ENCODE peak calls at places on chromosomes 16 and 17, in four cellular contexts. R is IMR-90, W is K562, V is GM12878. J is an unnamed sample.

GRCh38 chr17:38896373-38896954 is 26.6 kb downstream of the LASP1 start:
- DNase-seq in R (peak), W (no peak), V (no peak), J (peak)

GRCh38 chr16:14409563-14409962 is 220.5 kb downstream of the PARN start:
- DNase-seq in R (peak), W (no peak), V (no peak), J (no peak)

GRCh38 chr17:14061666-14062560 is 7.4 kb upstream of the COX10 start:
- DNase-seq in R (peak), W (no peak), V (no peak), J (peak)

GRCh38 chr16:53014287-53014686 is 38.4 kb downstream of the CHD9NB start:
- DNase-seq in R (no peak), W (no peak), V (no peak), J (no peak)

GRCh38 chr16:86217891-86218270 is 292.4 kb upstream of the FOXF1 start:
- DNase-seq in R (no peak), W (no peak), V (no peak), J (no peak)

GRCh38 chr16:1444730-1445517 is 568 bp upstream of the CCDC154 start:
- DNase-seq in R (no peak), W (no peak), V (no peak), J (no peak)

GRCh38 chr16:81455006-81455405 is 10.4 kb downstream of the CMIP start:
- DNase-seq in R (no peak), W (no peak), V (no peak), J (no peak)

GRCh38 chr17:8004899-8005298 is 2.5 kb downstream of the GUCY2D start:
- DNase-seq in R (peak), W (no peak), V (no peak), J (no peak)

GRCh38 chr17:77441130-77441920 is 300.6 kb downstream of the SEC14L1 start:
- DNase-seq in R (no peak), W (no peak), V (peak), J (no peak)

GRCh38 chr16:53465606-53466290 is 31.5 kb downstream of the RBL2 start:
- DNase-seq in R (peak), W (no peak), V (no peak), J (peak)

GRCh38 chr17:79911430-79912399 is 72.5 kb upstream of the CBX4 start:
- DNase-seq in R (no peak), W (no peak), V (no peak), J (no peak)

GRCh38 chr16:49564577-49565224 is 191.1 kb downstream of the C16orf78 start:
- DNase-seq in R (no peak), W (no peak), V (no peak), J (no peak)

GRCh38 chr16:641326-642188 is at the start of gene MCRIP2:
- DNase-seq in R (peak), W (peak), V (peak), J (peak)

GRCh38 chr16:7421578-7421977 is 88.9 kb downstream of the RBFOX1 start:
- DNase-seq in R (no peak), W (no peak), V (no peak), J (no peak)

GRCh38 chr17:73582821-73583220 is 61.4 kb downstream of the SDK2 start:
- DNase-seq in R (no peak), W (no peak), V (no peak), J (no peak)

GRCh38 chr17:3796110-3796821 is 4.7 kb downstream of the ITGAE start:
- DNase-seq in R (no peak), W (no peak), V (peak), J (no peak)

GRCh38 chr17:50831430-50832064 is 3.8 kb upstream of the WFIKKN2 start:
- DNase-seq in R (no peak), W (peak), V (no peak), J (no peak)

GRCh38 chr16:75304521-75305363 is 53.3 kb upstream of the BCAR1 start:
- DNase-seq in R (peak), W (peak), V (no peak), J (peak)

GRCh38 chr17:61456688-61457225 is 4.5 kb downstream of the TBX4 start:
- DNase-seq in R (no peak), W (no peak), V (no peak), J (no peak)

GRCh38 chr16:66599726-66600125 is 4.8 kb upstream of the CMTM3 start:
- DNase-seq in R (no peak), W (no peak), V (no peak), J (no peak)
- H2AFZ ChIP-seq in R (no peak), W (no peak), V (no peak), J (no peak)

GRCh38 chr17:64059756-64060155 is 39.3 kb upstream of the ICAM2 start:
- DNase-seq in R (no peak), W (no peak), V (no peak), J (no peak)

GRCh38 chr17:64063766-64064224 is 43.4 kb upstream of the ICAM2 start:
- DNase-seq in R (peak), W (peak), V (no peak), J (peak)

GRCh38 chr17:64063088-64063487 is 42.7 kb upstream of the ICAM2 start:
- DNase-seq in R (no peak), W (no peak), V (peak), J (no peak)

GRCh38 chr17:64060331-64060730 is 39.9 kb upstream of the ICAM2 start:
- DNase-seq in R (no peak), W (no peak), V (no peak), J (peak)

DNA sequence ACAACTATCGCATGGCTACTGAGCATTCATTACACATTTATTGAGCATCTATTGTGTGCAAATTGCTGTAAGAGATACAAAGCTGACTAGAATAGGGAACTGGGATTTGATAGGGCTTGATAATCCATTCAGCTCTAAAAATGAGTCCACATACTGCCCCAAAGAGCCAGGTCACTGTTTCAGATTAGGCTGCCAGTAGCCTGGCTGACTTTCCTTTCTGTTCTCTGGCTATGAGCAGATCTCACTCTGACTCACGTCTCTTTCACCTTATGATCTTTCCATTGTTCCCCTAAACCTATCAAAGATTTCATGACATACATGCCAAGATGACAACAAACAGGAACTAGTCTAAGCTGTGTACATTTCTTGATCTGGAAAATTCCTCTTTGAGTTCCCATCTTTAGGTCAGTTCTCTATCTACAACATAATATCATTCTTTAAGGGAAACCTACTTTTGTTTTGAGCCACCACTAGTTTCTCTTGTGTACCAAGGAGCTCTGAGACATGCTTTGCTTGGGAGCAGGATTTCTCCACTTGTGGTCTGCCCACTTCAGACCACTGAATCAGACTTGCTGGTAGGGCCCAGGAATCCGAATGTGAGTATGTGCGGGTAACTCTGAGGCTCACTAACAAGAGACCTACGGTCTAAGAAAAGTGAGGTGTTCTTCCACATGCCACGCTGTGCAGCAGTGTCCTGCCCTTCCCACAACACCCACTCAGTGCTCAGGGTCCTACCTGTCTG is 40.9 kb upstream of the ICAM2 start:
- DNase-seq in R (peak), W (no peak), V (peak), J (peak)
- TF ChIP-seq FOS in R (no peak), W (no peak), V (no peak), J (peak)

GRCh38 chr16:77789646-77790370 is 1.4 kb downstream of the VAT1L start:
- DNase-seq in R (no peak), W (no peak), V (no peak), J (no peak)
- H2AFZ ChIP-seq in R (peak), W (no peak), V (no peak), J (no peak)

GRCh38 chr16:19344224-19344801 is 58.8 kb downstream of the CLEC19A start:
- DNase-seq in R (no peak), W (no peak), V (no peak), J (no peak)
- TF ChIP-seq FOS in R (no peak), W (no peak), V (no peak), J (no peak)

GRCh38 chr16:63742150-63742549 is 1379.7 kb downstream of the CDH11 start:
- DNase-seq in R (no peak), W (no peak), V (no peak), J (no peak)
- H2AFZ ChIP-seq in R (no peak), W (no peak), V (no peak), J (no peak)

GRCh38 chr17:75758131-75758905 is 6.7 kb downstream of the GALK1 start:
- DNase-seq in R (no peak), W (no peak), V (no peak), J (no peak)
- TF ChIP-seq FOS in R (no peak), W (no peak), V (no peak), J (no peak)

DNA sequence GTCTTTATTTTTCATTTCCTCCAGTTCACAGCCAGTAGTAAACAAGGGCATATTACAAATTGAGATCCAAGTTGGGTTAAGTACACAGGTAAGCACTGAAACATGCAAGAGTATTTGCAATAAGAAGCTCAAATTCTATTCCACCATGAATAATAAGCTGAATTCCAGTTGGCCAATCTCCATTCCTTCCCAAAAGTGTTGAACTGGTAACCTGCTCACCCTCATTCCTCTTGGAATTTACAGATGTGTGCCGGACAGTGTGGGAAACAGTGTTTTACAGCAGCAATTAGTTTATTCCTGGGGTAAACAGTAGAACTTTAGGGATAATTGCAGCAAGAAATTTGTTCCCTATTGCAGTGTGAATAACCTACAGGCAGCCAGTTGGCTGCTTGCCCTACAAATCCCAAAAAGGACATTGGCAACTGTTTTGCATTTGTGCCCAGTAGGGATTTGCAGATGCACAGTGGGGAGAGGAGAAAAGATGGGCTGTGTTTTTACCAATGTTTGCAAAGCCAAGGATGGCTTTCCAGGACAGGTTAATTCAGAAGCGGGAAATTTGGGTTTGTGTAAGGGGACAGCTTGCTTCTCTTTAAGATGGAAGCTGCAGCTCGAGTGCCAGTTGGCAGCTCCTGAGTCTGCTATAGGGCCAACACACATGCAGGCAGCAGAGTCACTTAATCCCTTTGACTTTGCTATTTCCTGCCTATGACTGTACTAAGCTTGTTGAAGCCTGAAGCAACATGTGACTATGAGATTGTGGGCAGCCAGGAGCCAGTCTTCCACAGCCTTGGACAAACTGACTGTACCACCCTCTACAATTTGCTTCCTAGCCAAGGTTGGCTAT is 318.9 kb downstream of the MAP2K6 start:
- DNase-seq in R (peak), W (no peak), V (no peak), J (peak)
- H2AFZ ChIP-seq in R (peak), W (no peak), V (no peak), J (no peak)

GRCh38 chr16:56930516-56931252 is 1.3 kb upstream of the HERPUD1 start:
- DNase-seq in R (no peak), W (no peak), V (no peak), J (no peak)
- TF ChIP-seq FOS in R (no peak), W (no peak), V (no peak), J (no peak)

DNA sequence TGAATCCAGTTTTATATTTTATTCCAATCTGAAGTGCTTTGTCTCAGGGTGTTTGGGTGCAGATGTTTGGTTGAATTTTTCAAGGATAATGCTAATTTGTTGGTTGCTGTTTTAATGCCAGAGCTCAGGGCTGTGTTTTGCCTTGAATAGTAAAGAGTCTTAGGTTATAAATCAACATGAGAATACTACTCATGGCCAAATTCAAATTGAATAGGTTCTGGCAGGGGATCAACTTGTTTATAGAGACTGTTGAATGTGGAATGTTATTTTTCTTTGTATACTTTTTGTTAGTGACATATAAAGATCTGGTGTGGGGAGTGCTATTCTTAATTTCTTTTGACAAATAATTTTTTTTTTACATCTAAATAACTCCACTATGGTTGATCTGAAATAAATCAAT is 18.8 kb downstream of the TOM1L1 start:
- DNase-seq in R (no peak), W (no peak), V (no peak), J (no peak)
- H2AFZ ChIP-seq in R (no peak), W (no peak), V (no peak), J (no peak)

GRCh38 chr17:66126231-66126630 is 65.7 kb downstream of the CEP112 start:
- DNase-seq in R (peak), W (no peak), V (no peak), J (no peak)
- TF ChIP-seq FOS in R (no peak), W (no peak), V (no peak), J (no peak)

J was measured in endothelial cell of umbilical vein.